ENCODE peak calls at places on chromosomes 16 and 17, in five cellular contexts. N, P, W, Y and M are unnamed samples.

GRCh38 chr17:68182016-68182315 is 65.9 kb upstream of the AMZ2 start:
- DNase-seq in P (no peak), N (no peak), W (no peak), Y (no peak), M (no peak)

GRCh38 chr17:76641501-76641900 is 2.1 kb downstream of the ST6GALNAC1 start:
- DNase-seq in P (no peak), W (no peak), Y (no peak), N (no peak), M (no peak)

GRCh38 chr17:72467841-72468653 is 347.2 kb downstream of the SOX9 start:
- DNase-seq in W (no peak), N (peak), P (peak), Y (no peak), M (no peak)

GRCh38 chr17:76124582-76125390 is 16.3 kb downstream of the FOXJ1 start:
- DNase-seq in P (no peak), N (no peak), W (peak), Y (no peak), M (no peak)

GRCh38 chr16:57252148-57252721 is 7.2 kb downstream of the ARL2BP start:
- DNase-seq in P (no peak), W (no peak), N (no peak), Y (no peak), M (no peak)

GRCh38 chr16:51982715-51983680 is 563.9 kb downstream of the TOX3 start:
- DNase-seq in P (no peak), Y (no peak), N (peak), W (peak), M (no peak)

GRCh38 chr17:6712058-6712853 is 913 bp downstream of the SLC13A5 start:
- DNase-seq in Y (no peak), P (no peak), W (peak), N (no peak), M (no peak)

GRCh38 chr17:44354582-44355309 is 8.9 kb downstream of the FAM171A2 start:
- DNase-seq in Y (no peak), W (no peak), N (peak), P (peak), M (peak)

GRCh38 chr17:80729016-80729415 is 184.4 kb downstream of the RPTOR start:
- DNase-seq in Y (no peak), W (no peak), N (no peak), P (no peak), M (no peak)

GRCh38 chr16:54936086-54936978 is 5.7 kb downstream of the IRX5 start:
- DNase-seq in P (no peak), N (no peak), W (no peak), Y (no peak), M (no peak)

GRCh38 chr16:54939537-54940278 is 9.0 kb downstream of the IRX5 start:
- DNase-seq in W (no peak), P (no peak), Y (no peak), N (no peak), M (no peak)

GRCh38 chr16:50842589-50842988 is 100.7 kb downstream of the CYLD start:
- DNase-seq in Y (no peak), P (no peak), W (no peak), N (no peak), M (no peak)

GRCh38 chr17:38442548-38442947 is 14.3 kb downstream of the ARHGAP23 start:
- DNase-seq in Y (no peak), P (no peak), N (no peak), W (no peak), M (no peak)

GRCh38 chr17:56173958-56174357 is 20.7 kb downstream of the ANKFN1 start:
- DNase-seq in N (no peak), Y (no peak), W (no peak), P (no peak), M (no peak)

GRCh38 chr17:28124962-28125361 is 82.5 kb downstream of the NLK start:
- DNase-seq in N (no peak), Y (no peak), W (no peak), P (no peak), M (no peak)

GRCh38 chr17:76550712-76551615 is 11.1 kb downstream of the PRCD start:
- DNase-seq in W (no peak), P (no peak), Y (no peak), N (no peak), M (no peak)

GRCh38 chr17:50785942-50786570 is 18.7 kb upstream of the ANKRD40CL start:
- DNase-seq in W (no peak), Y (no peak), N (no peak), P (no peak), M (no peak)

GRCh38 chr16:87384162-87384999 is 805 bp upstream of the FBXO31 start:
- DNase-seq in Y (no peak), W (no peak), N (peak), P (peak), M (no peak)

GRCh38 chr16:11101695-11102522 is 154.1 kb downstream of the SOCS1 start:
- DNase-seq in N (no peak), W (peak), Y (no peak), P (no peak), M (no peak)
- TF ChIP-seq CTCF in N (no peak), W (peak), Y (no peak), P (no peak), M (no peak)

DNA sequence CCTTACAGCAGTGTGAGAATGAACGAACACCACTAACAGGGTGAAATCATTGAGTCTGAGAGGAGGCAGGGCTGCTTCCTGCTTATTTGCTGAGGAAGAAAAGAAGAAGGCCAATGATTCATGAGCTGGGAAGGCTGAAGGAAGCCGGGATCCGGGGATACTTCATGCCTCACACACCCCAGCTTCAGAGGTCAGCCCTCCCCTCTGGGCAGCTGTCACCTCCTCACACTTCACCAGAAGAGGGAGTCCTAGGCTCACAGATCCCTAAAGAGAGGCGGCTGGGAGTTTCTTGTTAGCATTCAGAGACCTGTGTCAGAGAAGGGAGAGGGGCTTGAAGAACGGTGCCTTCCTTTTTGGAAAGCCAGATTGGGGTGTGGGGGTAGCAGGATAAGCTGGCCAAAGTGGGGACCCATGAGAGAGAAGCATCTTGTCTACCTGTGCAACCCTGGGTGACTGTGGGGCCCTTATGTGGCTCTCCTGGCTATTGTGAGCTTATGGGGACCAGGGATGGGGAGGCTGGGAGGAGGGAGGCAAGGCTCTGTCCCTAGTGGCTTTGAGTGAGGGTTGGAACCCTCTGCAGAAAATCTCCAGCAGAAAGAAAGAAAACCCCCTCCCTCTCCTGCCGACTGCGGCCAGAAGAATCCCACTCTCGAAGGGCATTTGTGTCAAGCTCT is 94.6 kb downstream of the RGS9 start:
- DNase-seq in N (peak), Y (no peak), W (peak), P (no peak), M (no peak)
- TF ChIP-seq CTCF in N (peak), Y (no peak), W (peak), P (peak), M (peak)

GRCh38 chr16:23071202-23072083 is 77.8 kb downstream of the USP31 start:
- DNase-seq in W (no peak), Y (no peak), N (no peak), P (no peak), M (no peak)

GRCh38 chr16:23072084-23072599 is 77.1 kb downstream of the USP31 start:
- DNase-seq in N (peak), W (no peak), Y (peak), P (peak), M (no peak)

GRCh38 chr16:23074423-23074822 is 74.8 kb downstream of the USP31 start:
- DNase-seq in Y (no peak), P (no peak), W (no peak), N (no peak), M (no peak)

GRCh38 chr16:23069844-23070243 is 79.4 kb downstream of the USP31 start:
- DNase-seq in W (no peak), Y (no peak), N (no peak), P (no peak), M (no peak)

GRCh38 chr16:23072769-23073549 is 76.3 kb downstream of the USP31 start:
- DNase-seq in P (no peak), Y (no peak), N (no peak), W (no peak), M (no peak)
- TF ChIP-seq CTCF in P (no peak), Y (no peak), N (no peak), W (no peak), M (no peak)

GRCh38 chr16:66256919-66257318 is 109.6 kb upstream of the CDH5 start:
- DNase-seq in N (no peak), P (no peak), W (no peak), Y (no peak), M (no peak)
- TF ChIP-seq CTCF in N (no peak), P (no peak), W (no peak), Y (no peak), M (no peak)

DNA sequence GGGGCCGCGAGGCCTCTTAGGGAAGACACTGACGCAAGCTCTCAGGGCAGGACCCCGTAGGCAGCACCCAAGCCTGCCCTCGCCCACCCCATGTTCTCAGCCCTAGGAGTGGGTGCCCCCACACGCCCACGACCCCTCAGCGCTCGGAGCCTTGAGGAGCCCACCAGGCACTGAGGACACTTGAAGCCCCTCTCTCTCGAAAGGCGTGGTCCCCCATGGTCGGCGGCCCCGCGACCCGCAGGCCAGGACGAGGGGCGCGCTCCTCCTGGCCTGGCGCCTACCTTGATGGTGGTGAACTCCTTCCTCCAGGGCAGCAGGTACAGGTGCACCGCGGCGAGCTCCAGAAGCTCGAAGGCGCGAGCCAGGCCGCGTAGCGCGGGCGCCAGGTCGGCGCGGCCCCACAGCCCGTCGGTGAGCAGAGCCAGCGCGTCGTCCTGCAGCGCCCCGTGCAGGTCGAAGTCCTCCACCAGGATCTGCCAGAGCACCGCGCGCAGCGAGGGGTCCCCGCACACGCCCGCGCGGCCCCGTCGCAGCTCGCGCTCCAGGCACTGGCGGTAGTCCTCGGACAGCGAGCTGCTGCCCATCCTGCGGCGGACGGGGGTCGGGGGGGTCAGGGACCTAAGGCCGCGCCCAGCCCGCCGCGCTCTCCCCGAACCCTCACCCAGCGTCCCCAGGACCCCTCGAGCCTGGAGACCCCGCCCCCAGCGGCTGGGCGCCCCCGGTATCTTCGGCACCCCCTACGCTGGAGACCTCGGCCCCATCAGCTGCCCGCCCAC is 668 bp downstream of the SPATA2L start:
- DNase-seq in P (peak), N (peak), W (peak), Y (no peak), M (peak)
- TF ChIP-seq CTCF in P (no peak), N (no peak), W (peak), Y (no peak), M (peak)

GRCh38 chr16:27947696-27948095 is 115.8 kb downstream of the GSG1L start:
- DNase-seq in W (no peak), P (no peak), N (no peak), Y (no peak), M (no peak)

GRCh38 chr16:27951752-27952151 is 111.8 kb downstream of the GSG1L start:
- DNase-seq in W (no peak), P (no peak), N (no peak), Y (no peak), M (no peak)

GRCh38 chr16:27950488-27950887 is 113.0 kb downstream of the GSG1L start:
- DNase-seq in W (no peak), N (no peak), Y (no peak), P (no peak), M (no peak)

GRCh38 chr16:27952811-27953210 is 110.7 kb downstream of the GSG1L start:
- DNase-seq in P (no peak), W (no peak), Y (no peak), N (no peak), M (no peak)
- TF ChIP-seq CTCF in P (no peak), W (no peak), Y (no peak), N (no peak), M (no peak)

GRCh38 chr16:17244865-17245264 is 225.9 kb downstream of the XYLT1 start:
- DNase-seq in W (no peak), N (no peak), Y (no peak), P (no peak), M (no peak)

GRCh38 chr16:17246577-17246885 is 224.2 kb downstream of the XYLT1 start:
- DNase-seq in Y (no peak), N (no peak), W (no peak), P (no peak), M (no peak)

GRCh38 chr16:17241264-17241835 is 229.4 kb downstream of the XYLT1 start:
- DNase-seq in Y (no peak), N (no peak), P (no peak), W (no peak), M (no peak)

GRCh38 chr16:17246974-17247718 is 223.6 kb downstream of the XYLT1 start:
- DNase-seq in W (no peak), Y (no peak), N (no peak), P (no peak), M (no peak)

DNA sequence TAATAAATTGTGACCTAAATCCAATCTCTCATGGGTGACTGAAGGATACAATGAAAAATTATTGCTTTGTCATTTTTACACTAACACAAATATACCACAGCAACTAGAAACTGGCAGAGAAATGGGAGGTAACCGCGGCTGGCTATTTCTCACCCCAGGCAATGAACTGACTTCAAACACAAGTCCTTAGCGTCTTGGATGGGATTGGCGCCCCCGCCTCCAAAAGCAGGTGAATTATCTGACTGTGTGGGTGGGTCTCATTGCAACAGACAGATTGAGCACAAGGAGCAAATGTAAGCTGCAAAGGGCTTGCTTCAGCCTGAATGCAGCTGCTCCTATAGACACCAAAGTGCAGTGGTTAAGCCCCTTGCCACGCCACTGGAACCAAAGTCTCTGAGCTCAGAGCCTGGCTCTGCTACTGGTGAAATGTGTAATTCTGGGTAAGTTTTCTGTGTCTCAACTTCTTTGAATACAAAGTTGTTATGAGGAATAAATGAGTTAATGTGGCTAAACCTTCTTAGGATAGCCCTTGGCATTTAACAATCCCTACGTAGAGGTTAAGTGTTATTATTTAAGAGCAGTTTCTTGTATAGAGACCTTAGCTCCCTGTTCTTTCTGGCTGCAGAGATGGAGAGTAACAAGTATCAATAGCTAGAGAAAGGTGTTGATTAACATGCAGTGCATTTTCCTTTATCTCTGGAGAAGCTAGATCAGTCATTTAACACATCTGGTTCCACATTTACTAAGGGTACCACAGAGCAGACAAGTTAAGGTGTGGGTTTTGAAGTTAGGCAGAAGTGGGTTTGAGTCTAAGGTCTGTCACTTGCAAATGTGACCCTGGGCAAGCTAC is 224.8 kb downstream of the XYLT1 start:
- DNase-seq in N (no peak), P (no peak), W (no peak), Y (no peak), M (no peak)
- TF ChIP-seq CTCF in N (no peak), P (no peak), W (no peak), Y (no peak), M (no peak)